ENCODE peak calls at places on chromosomes 2 and 18, in nine cellular contexts. H is hepatocyte, P is type B pancreatic cell, D is neural crest cell, G is endodermal cell, I is nephron progenitor cell, F is neural progenitor cell, R is LNCaP clone FGC, W is tibial artery. E is an unnamed sample.

GRCh38 chr2:218694405-218695145 is 16.1 kb upstream of the TTLL4 start:
- DNase-seq in H (no peak), P (no peak), D (peak), G (no peak), I (peak), F (peak), R (no peak), W (no peak), E (no peak)

GRCh38 chr2:105249891-105250290 is 8.3 kb downstream of the GPR45 start:
- DNase-seq in H (no peak), P (no peak), D (no peak), G (no peak), I (no peak), F (no peak), R (peak), W (no peak), E (no peak)

GRCh38 chr2:144518744-144519596 is 949 bp downstream of the ZEB2 start:
- DNase-seq in H (no peak), P (no peak), D (no peak), G (no peak), I (no peak), F (no peak), R (no peak), W (no peak), E (no peak)

GRCh38 chr2:224069172-224069571 is 30.1 kb upstream of the SERPINE2 start:
- DNase-seq in H (no peak), P (no peak), D (no peak), G (no peak), I (no peak), F (no peak), R (no peak), W (no peak), E (no peak)

GRCh38 chr2:1864301-1864980 is 120.1 kb upstream of the PXDN start:
- DNase-seq in H (no peak), P (no peak), D (no peak), G (peak), I (no peak), F (no peak), R (no peak), W (no peak), E (no peak)

GRCh38 chr18:49768051-49768391 is 45.3 kb downstream of the ACAA2 start:
- DNase-seq in H (peak), P (no peak), D (peak), G (peak), I (peak), F (peak), R (peak), W (no peak), E (no peak)

GRCh38 chr2:233419626-233420431 is 65.5 kb downstream of the DGKD start:
- DNase-seq in H (no peak), P (peak), D (no peak), G (no peak), I (no peak), F (peak), R (no peak), W (no peak), E (no peak)

GRCh38 chr2:188788621-188789020 is 185.6 kb upstream of the COL3A1 start:
- DNase-seq in H (peak), P (no peak), D (no peak), G (no peak), I (no peak), F (no peak), R (no peak), W (peak), E (no peak)

GRCh38 chr2:66435549-66435875 is 587 bp downstream of the MEIS1 start:
- DNase-seq in H (no peak), P (no peak), D (no peak), G (no peak), I (peak), F (peak), R (no peak), W (no peak), E (no peak)

GRCh38 chr2:216584112-216584511 is 49.1 kb upstream of the IGFBP2 start:
- DNase-seq in H (no peak), P (no peak), D (peak), G (no peak), I (no peak), F (no peak), R (no peak), W (no peak), E (no peak)

GRCh38 chr2:170201734-170202393 is 23.9 kb downstream of the MYO3B start:
- DNase-seq in H (no peak), P (no peak), D (no peak), G (no peak), I (no peak), F (no peak), R (no peak), W (no peak), E (no peak)

GRCh38 chr2:240960963-240961876 is 37.2 kb upstream of the SNED1 start:
- DNase-seq in H (peak), P (peak), D (no peak), G (peak), I (peak), F (no peak), R (no peak), W (peak), E (peak)

GRCh38 chr2:171754254-171754939 is 67.1 kb downstream of the DYNC1I2 start:
- DNase-seq in H (no peak), P (no peak), D (no peak), G (no peak), I (no peak), F (no peak), R (no peak), W (no peak), E (no peak)

GRCh38 chr2:67846341-67847070 is 216.3 kb downstream of the C1D start:
- DNase-seq in H (peak), P (peak), D (peak), G (peak), I (peak), F (peak), R (peak), W (peak), E (no peak)

GRCh38 chr2:144320491-144320890 is 199.4 kb downstream of the ZEB2 start:
- DNase-seq in H (no peak), P (no peak), D (no peak), G (no peak), I (no peak), F (no peak), R (no peak), W (peak), E (no peak)

GRCh38 chr18:39862341-39862740 is 2092.7 kb upstream of the PIK3C3 start:
- DNase-seq in H (no peak), P (no peak), D (no peak), G (no peak), I (no peak), F (no peak), R (no peak), W (no peak), E (no peak)

GRCh38 chr2:230905448-230906430 is 19.3 kb downstream of the GPR55 start:
- DNase-seq in H (peak), P (peak), D (no peak), G (peak), I (peak), F (peak), R (no peak), W (no peak), E (peak)

GRCh38 chr2:127155901-127156300 is 48.9 kb upstream of the BIN1 start:
- DNase-seq in H (no peak), P (peak), D (no peak), G (no peak), I (no peak), F (no peak), R (no peak), W (peak), E (no peak)

GRCh38 chr2:38095996-38096861 is 20.3 kb upstream of the CYP1B1 start:
- DNase-seq in H (peak), P (peak), D (no peak), G (peak), I (peak), F (peak), R (peak), W (no peak), E (no peak)

GRCh38 chr2:236240228-236240990 is 23.8 kb downstream of the ASB18 start:
- DNase-seq in H (no peak), P (peak), D (no peak), G (peak), I (no peak), F (peak), R (no peak), W (no peak), E (no peak)

GRCh38 chr2:236943068-236943467 is 142.6 kb upstream of the COPS8 start:
- DNase-seq in H (no peak), P (no peak), D (no peak), G (no peak), I (no peak), F (no peak), R (no peak), W (no peak), E (no peak)

GRCh38 chr2:214587442-214587841 is 176.6 kb downstream of the VWC2L start:
- DNase-seq in H (peak), P (no peak), D (peak), G (peak), I (peak), F (peak), R (no peak), W (no peak), E (no peak)
- TF ChIP-seq CTCF in H (no peak), P (peak), D (peak), G (peak), I (peak), F (peak), R (no peak), W (no peak), E (peak)

GRCh38 chr2:72117029-72117428 is 30.6 kb downstream of the CYP26B1 start:
- DNase-seq in H (no peak), P (peak), D (no peak), G (peak), I (no peak), F (no peak), R (no peak), W (no peak), E (no peak)

GRCh38 chr2:72114693-72115051 is 33.0 kb downstream of the CYP26B1 start:
- DNase-seq in H (no peak), P (peak), D (no peak), G (peak), I (no peak), F (no peak), R (no peak), W (no peak), E (no peak)

GRCh38 chr2:72116081-72116533 is 31.6 kb downstream of the CYP26B1 start:
- DNase-seq in H (no peak), P (peak), D (no peak), G (peak), I (no peak), F (no peak), R (no peak), W (no peak), E (no peak)

GRCh38 chr2:72113847-72114692 is 33.6 kb downstream of the CYP26B1 start:
- DNase-seq in H (no peak), P (peak), D (no peak), G (peak), I (no peak), F (no peak), R (no peak), W (no peak), E (no peak)

DNA sequence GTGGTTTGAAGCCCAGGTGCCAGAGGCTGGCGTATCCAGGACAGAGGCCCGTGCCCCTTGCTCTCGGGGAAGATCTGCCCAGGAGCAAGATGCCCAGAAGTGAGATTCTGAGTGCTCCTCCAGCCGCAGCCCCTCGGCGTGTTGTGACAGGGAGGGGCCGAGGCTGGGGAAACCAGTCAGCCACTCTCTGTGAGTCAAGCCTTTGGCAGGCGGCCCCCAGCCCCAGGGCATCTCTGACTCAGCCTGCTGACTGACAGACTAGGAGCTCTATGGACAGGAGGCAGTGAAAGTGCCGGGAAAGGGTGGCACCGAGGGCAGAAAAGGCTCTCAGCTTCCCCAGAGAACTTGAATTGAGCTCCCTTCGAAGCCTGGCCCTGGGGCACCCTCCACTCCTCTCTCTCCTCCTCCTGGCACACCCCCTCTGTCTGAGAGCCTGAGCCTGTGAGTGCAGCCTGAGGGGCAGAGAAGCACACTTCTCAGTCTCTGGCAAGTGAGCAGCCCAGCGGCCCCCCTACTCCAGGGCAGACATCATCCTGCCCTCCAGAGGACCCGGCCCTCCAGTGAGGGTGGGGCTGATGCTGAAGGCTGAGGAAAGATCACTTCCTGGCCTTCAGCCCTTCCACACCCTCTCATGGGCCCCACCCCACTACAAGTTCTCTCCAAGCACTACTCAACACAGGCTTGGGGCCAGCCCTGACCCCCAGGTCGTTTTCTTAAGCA is 32.1 kb downstream of the CYP26B1 start:
- DNase-seq in H (peak), P (peak), D (peak), G (peak), I (no peak), F (no peak), R (no peak), W (no peak), E (peak)
- TF ChIP-seq CTCF in H (no peak), P (no peak), D (no peak), G (no peak), I (no peak), F (no peak), R (no peak), W (no peak), E (no peak)

DNA sequence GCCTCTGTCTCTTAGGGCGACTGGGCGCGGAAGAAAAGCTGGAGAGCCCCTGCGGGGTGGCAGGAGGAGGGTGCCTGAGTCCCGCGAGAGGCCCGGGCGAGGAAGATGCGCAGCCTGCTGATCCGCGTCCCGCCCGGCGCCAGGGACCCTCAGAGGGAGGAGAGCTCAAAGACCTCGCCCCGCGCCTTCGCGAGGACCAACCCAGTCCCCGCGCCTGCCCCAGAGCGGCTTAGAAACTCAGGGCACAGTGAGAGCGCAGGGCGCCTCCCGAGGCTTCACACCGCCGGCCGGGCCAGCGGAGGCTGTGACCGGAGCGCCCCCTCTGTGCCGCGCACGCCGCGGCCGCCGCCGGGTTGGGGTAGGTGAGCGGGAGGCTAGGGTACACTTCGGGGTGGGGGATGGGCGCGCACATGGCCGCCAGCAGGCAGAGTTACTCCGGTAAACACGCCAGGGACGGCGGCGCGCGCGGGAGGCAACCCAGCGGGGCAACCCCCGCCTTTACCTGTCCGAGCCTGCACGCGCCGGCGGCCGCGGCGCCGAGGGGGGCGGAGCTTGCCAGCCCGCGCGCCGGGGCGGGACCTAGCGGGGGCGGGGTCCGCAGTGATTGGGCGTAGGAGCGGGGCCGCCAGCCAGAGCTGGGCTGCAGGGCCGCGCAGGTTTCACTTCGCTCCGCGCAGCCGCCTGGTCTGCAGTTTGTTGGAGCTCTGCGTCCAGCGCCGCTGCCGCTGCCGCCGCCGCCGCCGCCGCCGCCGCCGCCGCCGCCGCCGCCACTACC is at the start of gene BCL2L11:
- DNase-seq in H (peak), P (peak), D (peak), G (peak), I (peak), F (peak), R (peak), W (peak), E (peak)
- TF ChIP-seq CTCF in H (peak), P (peak), D (no peak), G (peak), I (no peak), F (peak), R (peak), W (no peak), E (peak)

DNA sequence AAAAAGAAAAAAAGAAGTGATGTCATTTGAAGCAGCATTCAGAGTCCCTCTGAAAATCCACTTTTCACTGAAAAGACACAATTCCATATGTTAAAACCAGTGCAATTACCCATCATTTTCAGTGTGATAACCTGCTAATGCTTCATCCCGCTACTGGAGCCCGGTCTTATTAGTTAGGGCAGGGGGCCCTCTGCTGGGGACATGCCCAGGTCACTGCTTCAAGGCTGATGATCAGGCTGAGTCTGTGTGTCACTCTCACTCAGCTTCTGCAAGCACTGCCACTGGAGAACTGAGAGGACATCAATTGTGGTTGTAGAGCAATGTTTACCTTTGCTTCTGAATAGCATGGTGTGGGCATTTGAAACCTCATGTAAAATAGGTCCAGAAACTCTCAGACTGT is 49.1 kb upstream of the NXPH2 start:
- DNase-seq in H (peak), P (no peak), D (peak), G (peak), I (peak), F (peak), R (no peak), W (no peak), E (no peak)
- TF ChIP-seq CTCF in H (peak), P (peak), D (peak), G (peak), I (peak), F (peak), R (peak), W (no peak), E (peak)